ENCODE peak calls at places on chromosomes 16 and 17, in four cellular contexts. P is HepG2, G is H1, F is GM12878. M is an unnamed sample.

GRCh38 chr17:41492351-41492750 is 2.6 kb upstream of the KRT36 start:
- DNase-seq in P (no peak), G (no peak), F (no peak), M (no peak)

GRCh38 chr16:86834451-86835035 is 256.2 kb downstream of the FOXL1 start:
- DNase-seq in P (no peak), G (peak; percentile 34), F (no peak), M (no peak)

GRCh38 chr17:66413564-66414520 is 111.4 kb downstream of the PRKCA start:
- DNase-seq in P (no peak), G (no peak), F (no peak), M (peak; percentile 12)

GRCh38 chr16:53901396-53901795 is 197.4 kb downstream of the FTO start:
- DNase-seq in P (no peak), G (no peak), F (no peak), M (no peak)

GRCh38 chr17:55845385-55845784 is 94.5 kb downstream of the PCTP start:
- DNase-seq in P (no peak), G (peak; percentile 38), F (no peak), M (no peak)

GRCh38 chr16:31063843-31064611 is 10.0 kb downstream of the ZNF668 start:
- DNase-seq in P (no peak), G (no peak), F (no peak), M (no peak)

GRCh38 chr16:13168091-13168572 is 266.7 kb downstream of the SHISA9 start:
- DNase-seq in P (no peak), G (no peak), F (no peak), M (peak; percentile 23)

GRCh38 chr17:4375039-4375748 is 8.7 kb upstream of the UBE2G1 start:
- DNase-seq in P (no peak), G (no peak), F (peak; percentile 98), M (no peak)

GRCh38 chr17:59046192-59046591 is 60.5 kb downstream of the TRIM37 start:
- DNase-seq in P (no peak), G (no peak), F (no peak), M (no peak)

GRCh38 chr16:76653390-76654026 is 376.3 kb downstream of the CNTNAP4 start:
- DNase-seq in P (peak; percentile 71), G (no peak), F (peak; percentile 9), M (peak; percentile 48)

GRCh38 chr16:13936596-13937081 is 16.7 kb downstream of the ERCC4 start:
- DNase-seq in P (peak; percentile 36), G (no peak), F (no peak), M (no peak)

GRCh38 chr16:3938843-3939624 is 58.5 kb upstream of the CREBBP start:
- DNase-seq in P (peak; percentile 66), G (peak; percentile 86), F (no peak), M (peak; percentile 75)

GRCh38 chr17:70172449-70172848 is 3.1 kb downstream of the KCNJ2 start:
- DNase-seq in P (no peak), G (no peak), F (no peak), M (no peak)

GRCh38 chr17:28774206-28774605 is 30.4 kb downstream of the TRAF4 start:
- DNase-seq in P (no peak), G (no peak), F (no peak), M (no peak)

GRCh38 chr16:10390867-10391266 is 5.0 kb downstream of the ATF7IP2 start:
- DNase-seq in P (peak; percentile 69), G (no peak), F (no peak), M (no peak)

GRCh38 chr17:61809816-61810392 is 53.4 kb downstream of the BRIP1 start:
- DNase-seq in P (no peak), G (no peak), F (no peak), M (no peak)

GRCh38 chr16:50835358-50836060 is 93.6 kb downstream of the CYLD start:
- DNase-seq in P (no peak), G (no peak), F (no peak), M (no peak)

GRCh38 chr17:38751144-38751802 is 1.3 kb upstream of the PSMB3 start:
- DNase-seq in P (no peak), G (no peak), F (no peak), M (no peak)

GRCh38 chr17:41478240-41478639 is 2.7 kb downstream of the KRT35 start:
- DNase-seq in P (no peak), G (no peak), F (no peak), M (no peak)

GRCh38 chr17:63455417-63455816 is 9.3 kb upstream of the CYB561 start:
- DNase-seq in P (no peak), G (no peak), F (no peak), M (no peak)

GRCh38 chr16:2244301-2244700 is 7.1 kb downstream of the ECI1 start:
- DNase-seq in P (no peak), G (no peak), F (no peak), M (no peak)

GRCh38 chr17:13600475-13601316 is 1.0 kb downstream of the HS3ST3A1 start:
- DNase-seq in P (no peak), G (no peak), F (no peak), M (peak; percentile 20)

GRCh38 chr17:8069587-8069860 is 18.0 kb downstream of the ALOX12B start:
- DNase-seq in P (no peak), G (no peak), F (no peak), M (no peak)

GRCh38 chr17:35046740-35047283 is 16.7 kb downstream of the RFFL start:
- DNase-seq in P (peak; percentile 63), G (no peak), F (peak; percentile 81), M (no peak)

GRCh38 chr16:84689126-84689525 is 10.7 kb upstream of the USP10 start:
- DNase-seq in P (no peak), G (no peak), F (no peak), M (no peak)

GRCh38 chr17:63840591-63841349 is 1.7 kb downstream of the SMARCD2 start:
- DNase-seq in P (no peak), G (no peak), F (no peak), M (no peak)

GRCh38 chr16:48499822-48500440 is 110.0 kb downstream of the N4BP1 start:
- DNase-seq in P (no peak), G (no peak), F (no peak), M (no peak)

GRCh38 chr17:6796017-6796886 is 20.2 kb downstream of the FBXO39 start:
- DNase-seq in P (peak; percentile 86), G (no peak), F (no peak), M (no peak)

GRCh38 chr17:882827-883585 is 96.6 kb downstream of the NXN start:
- DNase-seq in P (peak; percentile 83), G (no peak), F (no peak), M (no peak)

GRCh38 chr17:57136355-57136754 is 51.3 kb downstream of the AKAP1 start:
- DNase-seq in P (no peak), G (no peak), F (no peak), M (no peak)

GRCh38 chr17:57138030-57138911 is 53.2 kb downstream of the AKAP1 start:
- DNase-seq in P (no peak), G (no peak), F (no peak), M (no peak)

GRCh38 chr17:57132663-57133062 is 47.6 kb downstream of the AKAP1 start:
- DNase-seq in P (no peak), G (no peak), F (no peak), M (no peak)

GRCh38 chr17:57135026-57135747 is 50.1 kb downstream of the AKAP1 start:
- DNase-seq in P (no peak), G (no peak), F (no peak), M (no peak)

DNA sequence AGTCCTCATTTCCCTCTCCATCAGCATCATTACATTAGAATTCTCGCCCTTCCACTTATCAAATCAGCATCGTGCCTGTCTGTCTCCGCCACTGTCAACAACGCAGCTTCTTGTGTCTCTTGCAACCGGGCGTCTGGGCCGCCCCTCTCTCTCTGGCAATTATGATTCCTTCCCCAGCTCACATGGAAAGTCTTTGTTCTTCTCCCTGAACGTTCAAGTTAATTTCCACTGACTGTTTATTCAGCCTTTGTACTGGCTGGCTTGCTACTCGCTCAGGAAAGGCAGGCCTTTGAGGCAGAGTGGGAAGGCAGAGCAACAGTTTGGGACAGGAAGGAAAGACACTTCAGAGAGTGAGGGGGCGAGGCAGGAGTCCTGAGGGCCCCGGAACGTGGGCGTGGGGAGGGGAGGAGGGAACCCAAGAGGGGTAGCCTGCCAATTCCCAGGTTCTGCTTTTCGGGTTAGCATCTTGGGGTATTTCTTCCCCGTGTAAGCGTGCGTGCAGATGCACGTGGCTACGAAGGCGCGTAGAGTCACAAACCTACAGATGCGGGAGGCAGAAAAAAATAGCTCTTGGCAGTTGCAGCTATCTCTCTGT is 50.8 kb downstream of the AKAP1 start:
- DNase-seq in P (peak; percentile 28), G (no peak), F (no peak), M (no peak)
- TF ChIP-seq HDAC6 in P (no peak), G (no peak), F (no peak), M (no peak)

DNA sequence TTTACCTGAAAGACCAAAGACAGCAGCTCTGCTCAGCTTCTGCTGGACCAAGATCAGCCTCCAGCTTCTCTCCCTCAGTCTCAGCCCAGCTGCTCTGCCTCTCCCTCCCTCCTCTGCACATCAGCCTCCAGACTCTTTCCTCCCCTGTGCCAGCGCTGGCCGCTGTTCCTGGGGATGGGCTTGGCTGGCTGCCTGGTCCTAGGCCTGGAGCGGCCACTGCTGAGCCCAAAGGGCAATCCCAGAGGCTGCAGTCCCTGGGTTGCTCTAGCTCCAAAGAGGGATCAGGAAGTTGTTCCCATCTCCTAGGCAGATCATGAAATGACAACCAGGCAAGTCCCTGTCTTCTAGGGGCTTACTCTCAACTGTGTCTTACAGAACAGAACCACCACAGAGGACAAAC is 31.3 kb downstream of the DCUN1D3 start:
- DNase-seq in P (peak; percentile 60), G (no peak), F (no peak), M (no peak)
- TF ChIP-seq HDAC6 in P (no peak), G (no peak), F (no peak), M (no peak)

GRCh38 chr17:74920306-74920620 is 2.8 kb downstream of the USH1G start:
- DNase-seq in P (no peak), G (no peak), F (no peak), M (no peak)

GRCh38 chr17:74921769-74922168 is 1.3 kb downstream of the USH1G start:
- DNase-seq in P (no peak), G (no peak), F (no peak), M (no peak)

GRCh38 chr17:74919440-74920305 is 3.4 kb downstream of the USH1G start:
- DNase-seq in P (peak; percentile 64), G (peak; percentile 25), F (no peak), M (no peak)

GRCh38 chr17:74921045-74921681 is 1.9 kb downstream of the USH1G start:
- DNase-seq in P (no peak), G (no peak), F (no peak), M (no peak)

GRCh38 chr17:74920679-74921044 is 2.4 kb downstream of the USH1G start:
- DNase-seq in P (no peak), G (no peak), F (no peak), M (peak; percentile 51)
- TF ChIP-seq HDAC6 in P (no peak), G (no peak), F (no peak), M (no peak)

GRCh38 chr16:56241596-56241995 is 50.3 kb downstream of the GNAO1 start:
- DNase-seq in P (no peak), G (no peak), F (no peak), M (no peak)
- TF ChIP-seq HDAC6 in P (no peak), G (no peak), F (no peak), M (no peak)

GRCh38 chr17:18089613-18090012 is 1.9 kb downstream of the DRG2 start:
- DNase-seq in P (no peak), G (no peak), F (no peak), M (no peak)
- TF ChIP-seq HDAC6 in P (no peak), G (no peak), F (no peak), M (no peak)

M was measured in K562.